ENCODE peak calls at places on chromosome 4, in six cellular contexts. U, V, E, I, N and Y are unnamed samples. For H3K27me3, the result is how much of the 10 kb centered on the place peaks cover.

GRCh38 chr4:28149762-28150161 is 1289.1 kb downstream of the STIM2 start:
- DNase-seq in U (no peak), V (no peak), E (no peak), I (no peak), N (no peak), Y (no peak)

GRCh38 chr4:67459164-67459563 is 86.1 kb downstream of the CENPC start:
- DNase-seq in U (no peak), V (no peak), E (no peak), I (no peak), N (no peak), Y (no peak)

GRCh38 chr4:128347175-128347868 is 59.7 kb upstream of the PGRMC2 start:
- DNase-seq in U (no peak), V (no peak), E (no peak), I (no peak), N (peak), Y (no peak)

GRCh38 chr4:139919513-139919912 is 234.5 kb downstream of the MAML3 start:
- DNase-seq in U (no peak), V (peak), E (no peak), I (no peak), N (no peak), Y (peak)

GRCh38 chr4:143251781-143252180 is 67.1 kb downstream of the USP38 start:
- DNase-seq in U (no peak), V (no peak), E (no peak), I (no peak), N (no peak), Y (peak)

GRCh38 chr4:21830272-21830671 is 118.3 kb downstream of the KCNIP4 start:
- DNase-seq in U (no peak), V (no peak), E (no peak), I (no peak), N (no peak), Y (no peak)

GRCh38 chr4:8687083-8687482 is 94.5 kb downstream of the CPZ start:
- DNase-seq in U (no peak), V (no peak), E (no peak), I (no peak), N (no peak), Y (no peak)

GRCh38 chr4:114271031-114271430 is 291.6 kb upstream of the ARSJ start:
- DNase-seq in U (no peak), V (no peak), E (no peak), I (no peak), N (no peak), Y (no peak)

GRCh38 chr4:14566518-14566917 is 435.8 kb upstream of the CPEB2 start:
- DNase-seq in U (peak), V (no peak), E (no peak), I (no peak), N (no peak), Y (no peak)

GRCh38 chr4:121189811-121190210 is 25.7 kb upstream of the TNIP3 start:
- DNase-seq in U (peak), V (no peak), E (peak), I (peak), N (no peak), Y (no peak)

GRCh38 chr4:30716671-30717207 is 3.4 kb upstream of the PCDH7 start:
- DNase-seq in U (peak), V (no peak), E (no peak), I (no peak), N (no peak), Y (no peak)

GRCh38 chr4:9989918-9990635 is 31.2 kb downstream of the SLC2A9 start:
- DNase-seq in U (no peak), V (no peak), E (no peak), I (no peak), N (no peak), Y (no peak)

GRCh38 chr4:10098770-10099139 is 17.8 kb downstream of the WDR1 start:
- DNase-seq in U (no peak), V (no peak), E (no peak), I (peak), N (no peak), Y (no peak)

GRCh38 chr4:110309686-110310085 is 111.3 kb upstream of the ELOVL6 start:
- DNase-seq in U (no peak), V (no peak), E (no peak), I (no peak), N (no peak), Y (no peak)

GRCh38 chr4:180751009-180751408 is 1492.2 kb upstream of the TENM3 start:
- DNase-seq in U (no peak), V (no peak), E (no peak), I (no peak), N (no peak), Y (peak)

GRCh38 chr4:8837181-8837811 is 34.3 kb downstream of the HMX1 start:
- DNase-seq in U (no peak), V (no peak), E (no peak), I (no peak), N (no peak), Y (no peak)

GRCh38 chr4:152778656-152779512 is 646 bp downstream of the TIGD4 start:
- DNase-seq in U (peak), V (no peak), E (peak), I (peak), N (peak), Y (no peak)

GRCh38 chr4:95061220-95061619 is 303.5 kb downstream of the BMPR1B start:
- DNase-seq in U (no peak), V (no peak), E (no peak), I (no peak), N (no peak), Y (peak)

GRCh38 chr4:181966084-181966483 is 277.1 kb upstream of the TENM3 start:
- DNase-seq in U (peak), V (peak), E (no peak), I (no peak), N (no peak), Y (no peak)

GRCh38 chr4:153788419-153789276 is at the start of gene SFRP2:
- DNase-seq in U (no peak), V (no peak), E (no peak), I (no peak), N (no peak), Y (no peak)

GRCh38 chr4:151518359-151518758 is 109.4 kb downstream of the FHIP1A start:
- DNase-seq in U (no peak), V (no peak), E (no peak), I (no peak), N (no peak), Y (no peak)

GRCh38 chr4:48290146-48290772 is 20.6 kb upstream of the TEC start:
- DNase-seq in U (no peak), V (no peak), E (no peak), I (no peak), N (no peak), Y (no peak)

GRCh38 chr4:74499986-74500781 is 55.2 kb downstream of the AREG start:
- DNase-seq in U (no peak), V (no peak), E (no peak), I (no peak), N (no peak), Y (no peak)

GRCh38 chr4:69092190-69092589 is 4.1 kb upstream of the UGT2B7 start:
- DNase-seq in U (no peak), V (no peak), E (no peak), I (no peak), N (no peak), Y (peak)

GRCh38 chr4:19381068-19381467 is 870.6 kb upstream of the SLIT2 start:
- DNase-seq in U (no peak), V (peak), E (no peak), I (no peak), N (no peak), Y (no peak)

GRCh38 chr4:76998251-76998901 is 48.8 kb downstream of the SEPTIN11 start:
- DNase-seq in U (no peak), V (no peak), E (no peak), I (no peak), N (no peak), Y (no peak)

GRCh38 chr4:189204616-189205015 is 736.1 kb upstream of the FRG1 start:
- DNase-seq in U (no peak), V (no peak), E (no peak), I (no peak), N (no peak), Y (no peak)

DNA sequence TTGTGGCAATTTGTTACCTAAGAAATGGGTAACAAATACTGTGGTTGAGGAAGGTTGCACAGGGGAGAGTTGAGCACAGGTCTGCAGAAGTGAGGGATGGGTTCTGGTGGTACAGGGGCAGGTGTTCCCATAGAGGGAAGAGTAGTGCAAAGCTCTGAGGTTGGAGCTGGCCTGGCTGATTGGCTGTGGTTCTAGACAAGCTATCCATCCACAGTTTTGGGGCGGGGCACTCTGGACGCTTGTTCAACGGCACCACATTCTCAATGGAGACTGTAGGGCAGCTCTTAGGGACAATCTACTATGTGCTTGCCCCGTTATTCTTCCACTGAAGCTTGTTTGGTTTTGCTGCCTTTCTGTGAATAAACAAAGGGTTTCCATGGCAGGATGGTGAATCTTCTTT is 35.4 kb downstream of the NAT8L start:
- DNase-seq in U (no peak), V (no peak), E (no peak), I (no peak), N (no peak), Y (no peak)
- H3K27me3 ChIP-seq in U (under half), V (under half), E (under half), I (under half), N (under half), Y (under half)

DNA sequence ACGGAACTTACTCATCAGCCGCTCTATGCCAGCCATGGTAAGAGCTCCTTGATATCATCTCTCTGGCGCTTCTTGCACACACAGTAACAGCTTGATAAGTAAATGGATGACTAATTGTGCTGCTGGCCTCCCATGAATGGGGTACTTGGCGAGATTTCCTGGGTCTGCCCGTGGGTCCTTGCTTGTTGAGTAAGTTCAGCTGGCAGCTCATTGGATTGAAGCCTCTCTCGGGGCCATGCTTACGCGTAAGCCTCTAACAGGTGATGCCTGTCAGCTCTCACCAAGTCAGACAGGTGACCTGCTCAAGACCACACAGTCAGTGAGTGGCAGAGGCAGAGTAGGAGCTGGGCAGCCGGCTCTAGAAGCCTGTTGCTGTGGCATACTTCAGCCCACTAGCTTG is 7.7 kb downstream of the NSG1 start:
- DNase-seq in U (no peak), V (no peak), E (no peak), I (no peak), N (no peak), Y (no peak)
- H3K27me3 ChIP-seq in U (under half), V (under half), E (under half), I (under half), N (half or more), Y (under half)

GRCh38 chr4:3472411-3473141 is 9.5 kb downstream of the DOK7 start:
- DNase-seq in U (no peak), V (no peak), E (no peak), I (no peak), N (no peak), Y (no peak)
- H3K27me3 ChIP-seq in U (half or more), V (under half), E (under half), I (under half), N (under half), Y (under half)

DNA sequence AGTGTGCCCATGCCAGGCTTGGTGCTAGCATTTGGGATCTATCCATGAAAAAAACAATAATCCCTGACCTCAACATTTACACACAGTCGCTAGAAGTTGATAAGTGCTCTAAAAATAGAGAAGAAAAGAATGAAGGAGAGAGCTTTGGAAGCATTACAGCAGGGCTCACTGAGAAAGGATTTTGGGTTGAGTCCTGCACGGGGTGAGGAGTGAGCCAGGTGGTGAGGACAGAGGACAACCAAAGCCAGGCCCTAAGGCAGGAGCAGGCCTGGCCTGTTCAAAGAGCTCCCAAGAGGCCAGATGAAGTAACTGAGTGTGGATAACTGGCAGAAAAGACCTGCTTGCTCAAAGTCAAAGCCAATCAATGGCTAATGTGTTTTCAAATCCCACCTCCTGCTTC is 20.7 kb upstream of the PROM1 start:
- DNase-seq in U (no peak), V (no peak), E (no peak), I (no peak), N (no peak), Y (no peak)
- H3K27me3 ChIP-seq in U (under half), V (under half), E (under half), I (under half), N (under half), Y (under half)

GRCh38 chr4:37892641-37893040 is 1.8 kb downstream of the TBC1D1 start:
- DNase-seq in U (peak), V (no peak), E (no peak), I (peak), N (no peak), Y (no peak)
- H3K27me3 ChIP-seq in U (under half), V (under half), E (under half), I (under half), N (under half), Y (under half)

GRCh38 chr4:80202190-80202711 is 4.9 kb downstream of the PRDM8 start:
- DNase-seq in U (peak), V (no peak), E (peak), I (peak), N (peak), Y (no peak)
- H3K27me3 ChIP-seq in U (under half), V (under half), E (under half), I (under half), N (half or more), Y (half or more)

GRCh38 chr4:26206339-26206738 is 114.5 kb upstream of the RBPJ start:
- DNase-seq in U (no peak), V (peak), E (no peak), I (no peak), N (no peak), Y (no peak)
- H3K27me3 ChIP-seq in U (under half), V (under half), E (under half), I (under half), N (under half), Y (under half)

GRCh38 chr4:183738961-183739360 is 79.9 kb downstream of the TRAPPC11 start:
- DNase-seq in U (no peak), V (no peak), E (no peak), I (no peak), N (no peak), Y (no peak)
- H3K27me3 ChIP-seq in U (under half), V (under half), E (under half), I (under half), N (under half), Y (under half)